ENCODE peak calls at places on chromosomes 6 and 20, in four cellular contexts. D, U, J and R are unnamed samples.

GRCh38 chr6:2454180-2454579 is 208.8 kb upstream of the GMDS start:
- DNase-seq in J (no peak), U (no peak), D (no peak), R (no peak)

GRCh38 chr6:149439626-149440025 is 39.6 kb downstream of the SUMO4 start:
- DNase-seq in J (no peak), D (no peak), U (no peak), R (no peak)

GRCh38 chr6:101907356-101908217 is 514.1 kb downstream of the GRIK2 start:
- DNase-seq in J (no peak), U (no peak), D (no peak), R (no peak)

GRCh38 chr6:167968091-167968490 is 29.4 kb upstream of the KIF25 start:
- DNase-seq in U (peak), J (no peak), D (peak), R (no peak)

GRCh38 chr6:46103437-46103836 is 26.4 kb upstream of the ENPP4 start:
- DNase-seq in U (no peak), D (no peak), J (no peak), R (no peak)

GRCh38 chr6:21220271-21220987 is 373.1 kb upstream of the SOX4 start:
- DNase-seq in U (no peak), D (no peak), J (no peak), R (no peak)

GRCh38 chr6:71126506-71126905 is 162.1 kb upstream of the OGFRL1 start:
- DNase-seq in D (no peak), J (no peak), U (no peak), R (no peak)

GRCh38 chr6:130933712-130934200 is 106.5 kb downstream of the SMLR1 start:
- DNase-seq in D (no peak), U (no peak), J (no peak), R (no peak)

GRCh38 chr6:38279423-38279822 is 360.3 kb downstream of the BTBD9 start:
- DNase-seq in U (peak), D (no peak), J (no peak), R (no peak)
- TF ChIP-seq CTCF in U (no peak), D (no peak), J (no peak), R (no peak)

GRCh38 chr20:36305602-36306556 is at the start of gene DLGAP4:
- DNase-seq in U (no peak), J (no peak), D (no peak), R (no peak)
- TF ChIP-seq CTCF in U (no peak), J (no peak), D (no peak), R (no peak)

DNA sequence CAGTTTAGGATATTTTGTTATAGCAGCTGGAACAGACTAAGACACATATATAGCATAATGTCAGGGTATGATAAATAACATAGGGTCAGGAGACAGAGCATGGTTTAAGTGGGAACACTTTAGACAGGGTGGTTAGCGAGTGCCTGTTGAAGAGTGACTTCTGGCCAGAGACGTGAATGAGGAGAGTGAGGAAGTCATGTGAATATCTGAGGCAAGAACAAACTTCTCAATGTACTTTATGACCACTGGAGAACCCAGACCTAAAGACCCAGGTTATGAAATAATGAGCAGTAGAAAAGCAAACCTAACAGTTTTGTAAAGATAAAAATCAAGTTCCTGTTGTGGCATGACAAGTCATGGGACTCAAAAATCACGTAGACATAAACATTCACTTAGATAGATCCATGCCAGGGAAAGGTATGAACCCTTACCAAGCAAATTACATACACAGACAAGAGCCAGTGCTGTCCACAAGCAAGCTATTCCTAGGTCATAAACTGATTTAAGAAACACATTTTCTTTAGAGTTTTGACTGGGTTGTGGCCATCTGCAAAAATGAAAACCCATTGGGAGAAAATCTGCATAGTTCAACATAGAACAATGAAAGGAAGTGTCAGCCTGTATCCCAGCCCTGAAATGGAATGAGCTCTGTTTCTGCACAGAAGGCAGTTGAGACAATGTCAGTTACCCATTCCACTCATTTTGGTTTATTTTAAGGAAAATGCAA is 2.2 kb upstream of the MYCT1 start:
- DNase-seq in D (no peak), J (no peak), U (no peak), R (no peak)
- TF ChIP-seq CTCF in D (no peak), J (no peak), U (no peak), R (no peak)

GRCh38 chr6:19811397-19812079 is 25.6 kb upstream of the ID4 start:
- DNase-seq in D (no peak), J (no peak), U (no peak), R (no peak)

GRCh38 chr6:19806971-19807396 is 30.2 kb upstream of the ID4 start:
- DNase-seq in J (no peak), D (no peak), U (no peak), R (no peak)

GRCh38 chr6:19812512-19813119 is 24.6 kb upstream of the ID4 start:
- DNase-seq in U (peak), D (no peak), J (no peak), R (no peak)
- TF ChIP-seq CTCF in U (peak), D (peak), J (peak), R (peak)

DNA sequence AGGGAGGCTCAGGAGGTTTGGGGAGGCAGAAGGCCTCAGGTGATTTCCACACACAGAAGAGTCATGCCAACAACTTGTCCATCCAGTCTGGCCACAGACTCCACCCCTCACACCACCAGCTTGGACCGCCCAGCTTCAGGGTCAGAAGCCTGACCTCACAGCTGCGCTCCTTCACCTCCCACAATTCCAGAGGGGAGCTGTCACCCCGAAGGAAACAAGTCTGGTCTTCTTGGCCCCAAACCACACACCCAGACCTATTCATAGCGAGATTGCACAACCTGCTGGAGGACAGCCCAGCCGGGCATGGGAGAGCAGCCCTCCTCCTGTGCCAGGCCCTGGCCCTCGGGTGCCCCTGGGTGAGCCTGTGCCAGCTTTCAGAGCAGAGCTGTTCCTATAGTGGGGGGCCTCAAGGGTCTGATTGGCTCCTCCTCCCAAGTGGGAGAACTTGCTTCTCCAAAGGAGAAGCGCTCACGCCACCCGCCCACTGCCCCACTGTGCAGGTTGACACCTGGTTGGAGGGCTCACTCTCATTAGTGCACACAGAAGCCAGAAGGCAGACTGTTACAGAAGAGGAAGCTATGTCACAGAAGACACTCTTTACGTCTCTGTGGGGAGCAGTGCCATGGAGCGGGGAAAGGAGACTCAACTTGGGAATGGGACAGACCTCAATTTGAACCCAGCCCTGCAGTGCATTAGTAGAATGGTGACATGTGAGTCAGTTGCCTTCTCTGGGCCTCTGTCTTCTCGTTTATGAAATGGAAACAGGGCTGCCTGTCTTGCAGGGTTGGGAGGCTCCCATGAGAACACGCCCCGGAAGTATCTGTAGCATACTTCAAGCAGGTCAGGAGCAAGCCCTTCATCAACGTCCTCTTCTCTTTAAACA is 128.8 kb downstream of the FOXO3 start:
- DNase-seq in J (peak), D (peak), U (peak), R (no peak)
- TF ChIP-seq CTCF in J (no peak), D (no peak), U (no peak), R (no peak)

GRCh38 chr20:56166781-56167465 is 81.6 kb upstream of the MC3R start:
- DNase-seq in J (no peak), U (no peak), D (no peak), R (no peak)

GRCh38 chr20:56174416-56174815 is 74.1 kb upstream of the MC3R start:
- DNase-seq in D (no peak), U (no peak), J (no peak), R (no peak)

GRCh38 chr20:56175884-56176283 is 72.6 kb upstream of the MC3R start:
- DNase-seq in D (no peak), U (no peak), J (no peak), R (no peak)

GRCh38 chr20:56171087-56172012 is 77.2 kb upstream of the MC3R start:
- DNase-seq in U (peak), J (no peak), D (no peak), R (no peak)
- TF ChIP-seq CTCF in U (peak), J (no peak), D (no peak), R (no peak)

GRCh38 chr6:75693534-75693933 is 55.5 kb upstream of the MYO6 start:
- DNase-seq in D (no peak), J (no peak), U (peak), R (no peak)
- TF ChIP-seq CTCF in D (no peak), J (no peak), U (peak), R (no peak)